ENCODE peak calls at places on chromosome 9, in four cellular contexts. Z is K562, P is GM12878, Q is HepG2. C is an unnamed sample.

GRCh38 chr9:76045217-76045616 is 154.7 kb downstream of the PCSK5 start:
- DNase-seq in Z (no peak), P (no peak), Q (no peak), C (no peak)

GRCh38 chr9:129320575-129321311 is 142.7 kb upstream of the IER5L start:
- DNase-seq in Z (peak; percentile 59), P (peak; percentile 34), Q (peak; percentile 63), C (peak; percentile 64)

GRCh38 chr9:130728721-130729120 is 35.1 kb downstream of the EXOSC2 start:
- DNase-seq in Z (no peak), P (no peak), Q (no peak), C (no peak)

GRCh38 chr9:124663046-124663961 is 107.8 kb downstream of the NR6A1 start:
- DNase-seq in Z (no peak), P (no peak), Q (no peak), C (no peak)

GRCh38 chr9:19663554-19663953 is 125.3 kb downstream of the SLC24A2 start:
- DNase-seq in Z (no peak), P (no peak), Q (no peak), C (no peak)

GRCh38 chr9:122053056-122053455 is 40.1 kb downstream of the TTLL11 start:
- DNase-seq in Z (no peak), P (no peak), Q (no peak), C (no peak)

GRCh38 chr9:136129176-136129575 is 10.5 kb upstream of the TMEM250 start:
- DNase-seq in Z (no peak), P (no peak), Q (no peak), C (no peak)

GRCh38 chr9:3433754-3434153 is 92.0 kb downstream of the RFX3 start:
- DNase-seq in Z (no peak), P (no peak), Q (no peak), C (no peak)

GRCh38 chr9:8674550-8674949 is 875.0 kb upstream of the DMAC1 start:
- DNase-seq in Z (no peak), P (no peak), Q (no peak), C (no peak)

GRCh38 chr9:127828262-127829031 is 25.8 kb downstream of the FPGS start:
- DNase-seq in Z (peak; percentile 95), P (no peak), Q (peak; percentile 83), C (peak; percentile 59)

GRCh38 chr9:6219040-6219439 is 3.4 kb downstream of the IL33 start:
- DNase-seq in Z (no peak), P (no peak), Q (no peak), C (no peak)

GRCh38 chr9:20872340-20872977 is 159.0 kb downstream of the HACD4 start:
- DNase-seq in Z (no peak), P (no peak), Q (no peak), C (no peak)

GRCh38 chr9:78298046-78298511 is 1.2 kb downstream of the PSAT1 start:
- DNase-seq in Z (peak; percentile 71), P (no peak), Q (peak; percentile 28), C (peak; percentile 55)

GRCh38 chr9:133106511-133107244 is 14.4 kb downstream of the RALGDS start:
- DNase-seq in Z (no peak), P (no peak), Q (no peak), C (no peak)

GRCh38 chr9:133104718-133105460 is 16.2 kb downstream of the RALGDS start:
- DNase-seq in Z (no peak), P (no peak), Q (no peak), C (no peak)

GRCh38 chr9:133107245-133107722 is 13.8 kb downstream of the RALGDS start:
- DNase-seq in Z (no peak), P (no peak), Q (no peak), C (no peak)

GRCh38 chr9:133103987-133104505 is 17.0 kb downstream of the RALGDS start:
- DNase-seq in Z (no peak), P (no peak), Q (no peak), C (no peak)

GRCh38 chr9:133105461-133105770 is 15.6 kb downstream of the RALGDS start:
- DNase-seq in Z (no peak), P (no peak), Q (no peak), C (no peak)
- TF ChIP-seq TARDBP in Z (no peak), P (no peak), Q (no peak), C (no peak)

DNA sequence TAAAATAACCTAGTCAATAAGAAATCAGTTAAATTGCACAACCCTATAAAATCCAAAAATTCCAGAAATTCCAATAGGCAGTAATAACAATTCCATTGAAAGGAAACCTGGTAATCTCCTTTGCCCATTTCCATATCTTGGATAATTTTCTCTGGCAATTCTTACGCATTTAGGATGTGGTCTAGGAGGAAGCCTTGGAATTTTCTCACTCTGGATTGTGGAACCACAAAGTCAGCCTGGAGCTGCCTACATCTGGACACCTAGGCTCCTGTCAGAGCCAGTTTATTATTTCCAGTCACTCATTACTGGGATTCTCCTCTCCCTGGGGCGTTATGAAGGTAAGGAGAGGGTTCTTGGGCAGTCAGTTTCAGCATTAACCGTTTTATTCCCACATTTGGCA is 40.3 kb upstream of the GNE start:
- DNase-seq in Z (no peak), P (no peak), Q (no peak), C (no peak)
- TF ChIP-seq TARDBP in Z (no peak), P (no peak), Q (no peak), C (no peak)

GRCh38 chr9:36210722-36211121 is 20.0 kb downstream of the CLTA start:
- DNase-seq in Z (no peak), P (no peak), Q (no peak), C (no peak)

GRCh38 chr9:36208521-36209253 is 18.0 kb downstream of the CLTA start:
- DNase-seq in Z (no peak), P (no peak), Q (no peak), C (no peak)

GRCh38 chr9:36204906-36205547 is 14.3 kb downstream of the CLTA start:
- DNase-seq in Z (peak; percentile 31), P (no peak), Q (no peak), C (peak; percentile 48)

GRCh38 chr9:36207016-36207415 is 16.3 kb downstream of the CLTA start:
- DNase-seq in Z (no peak), P (no peak), Q (no peak), C (no peak)

DNA sequence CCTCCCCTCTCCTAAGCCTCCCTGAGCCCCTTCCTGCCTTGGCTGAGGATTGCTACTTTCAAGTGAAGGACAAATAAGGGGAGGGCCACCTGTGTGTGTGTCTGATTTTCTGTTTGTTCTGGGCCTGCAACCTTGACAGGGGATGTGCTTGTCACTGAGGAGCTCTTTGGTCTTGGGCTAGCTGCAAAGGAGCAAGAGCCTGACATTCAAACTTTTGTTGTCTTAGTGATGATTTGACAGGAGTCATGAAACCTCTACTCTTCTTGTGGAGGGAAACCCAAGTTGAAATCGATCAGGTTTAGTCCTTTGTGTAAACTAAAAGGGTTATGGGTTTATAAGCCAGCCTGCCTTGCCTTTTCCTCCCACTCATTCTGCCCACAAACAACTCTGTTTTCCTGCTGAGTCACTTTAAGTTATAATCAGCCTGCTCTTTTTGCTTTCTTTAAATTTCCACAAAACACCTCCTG is 16.9 kb downstream of the CLTA start:
- DNase-seq in Z (no peak), P (no peak), Q (peak; percentile 53), C (no peak)
- TF ChIP-seq TARDBP in Z (no peak), P (no peak), Q (no peak), C (no peak)

GRCh38 chr9:88652876-88653275 is 117.9 kb downstream of the NXNL2 start:
- DNase-seq in Z (no peak), P (no peak), Q (no peak), C (no peak)
- TF ChIP-seq TARDBP in Z (no peak), P (no peak), Q (no peak), C (no peak)

DNA sequence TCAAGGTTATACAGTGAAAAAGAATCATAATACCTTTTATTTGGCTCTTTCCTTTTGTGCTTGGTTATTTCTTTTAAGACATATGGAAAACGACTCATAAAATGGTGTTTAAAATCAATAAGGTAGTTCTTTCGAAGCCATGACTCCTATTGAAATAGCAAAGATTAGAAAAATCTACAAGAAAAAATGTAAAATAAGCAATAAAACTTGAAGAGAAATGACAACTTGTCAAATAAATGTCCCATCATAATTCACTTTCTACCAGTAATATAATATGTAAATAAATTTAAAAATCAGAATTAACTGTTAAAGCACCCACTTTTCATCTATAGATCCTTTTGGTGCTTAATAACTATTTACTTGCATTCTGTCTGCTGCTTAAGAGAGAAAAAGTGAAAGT is 12.5 kb downstream of the TEX10 start:
- DNase-seq in Z (no peak), P (no peak), Q (no peak), C (no peak)
- TF ChIP-seq TARDBP in Z (no peak), P (no peak), Q (no peak), C (no peak)

GRCh38 chr9:70888471-70888870 is 232.9 kb downstream of the TRPM3 start:
- DNase-seq in Z (no peak), P (no peak), Q (no peak), C (no peak)

GRCh38 chr9:70881321-70881720 is 240.1 kb downstream of the TRPM3 start:
- DNase-seq in Z (no peak), P (no peak), Q (no peak), C (no peak)

GRCh38 chr9:70880523-70880922 is 240.9 kb downstream of the TRPM3 start:
- DNase-seq in Z (no peak), P (no peak), Q (no peak), C (no peak)

GRCh38 chr9:70884276-70884675 is 237.1 kb downstream of the TRPM3 start:
- DNase-seq in Z (no peak), P (no peak), Q (no peak), C (no peak)

GRCh38 chr9:70883056-70883455 is 238.4 kb downstream of the TRPM3 start:
- DNase-seq in Z (no peak), P (no peak), Q (no peak), C (no peak)
- TF ChIP-seq TARDBP in Z (no peak), P (no peak), Q (no peak), C (no peak)

C was measured in HEK293T.